ENCODE peak calls at places on chromosome 5, in four cellular contexts. K, N, O and X are unnamed samples. For H3K4me1, the result is how much of the 10 kb centered on the place peaks cover.

GRCh38 chr5:58497956-58498942 is 7.0 kb downstream of the GAPT start:
- DNase-seq in K (peak), N (no peak), O (no peak), X (no peak)

GRCh38 chr5:134114886-134115805 is 665 bp downstream of the TCF7 start:
- DNase-seq in K (peak), N (peak), O (no peak), X (peak)

GRCh38 chr5:132202711-132203463 is 24.8 kb downstream of the P4HA2 start:
- DNase-seq in K (no peak), N (no peak), O (no peak), X (no peak)

GRCh38 chr5:137316346-137316736 is 182.8 kb downstream of the SPOCK1 start:
- DNase-seq in K (no peak), N (no peak), O (no peak), X (no peak)

GRCh38 chr5:104184264-104184663 is 621.7 kb upstream of the NUDT12 start:
- DNase-seq in K (no peak), N (no peak), O (no peak), X (no peak)

GRCh38 chr5:174246743-174247142 is 201.2 kb downstream of the NSG2 start:
- DNase-seq in K (no peak), N (no peak), O (no peak), X (no peak)

GRCh38 chr5:24633705-24634325 is 11.0 kb downstream of the CDH10 start:
- DNase-seq in K (peak), N (no peak), O (no peak), X (no peak)

GRCh38 chr5:56244676-56245075 is 11.5 kb upstream of the ANKRD55 start:
- DNase-seq in K (no peak), N (no peak), O (no peak), X (no peak)

GRCh38 chr5:8906303-8906967 is 639.4 kb downstream of the SEMA5A start:
- DNase-seq in K (no peak), N (no peak), O (no peak), X (no peak)

GRCh38 chr5:76888733-76889300 is 39.0 kb downstream of the S100Z start:
- DNase-seq in K (no peak), N (no peak), O (no peak), X (no peak)

GRCh38 chr5:140546851-140547507 is 483 bp upstream of the EIF4EBP3 start:
- DNase-seq in K (no peak), N (no peak), O (no peak), X (no peak)

GRCh38 chr5:151880304-151880703 is 44.3 kb downstream of the GLRA1 start:
- DNase-seq in K (no peak), N (no peak), O (no peak), X (no peak)

GRCh38 chr5:159764283-159764927 is 151.9 kb upstream of the ADRA1B start:
- DNase-seq in K (no peak), N (no peak), O (peak), X (no peak)

GRCh38 chr5:127567026-127567768 is 49.8 kb downstream of the PRRC1 start:
- DNase-seq in K (no peak), N (no peak), O (no peak), X (no peak)

GRCh38 chr5:143600396-143601075 is 197.1 kb upstream of the NR3C1 start:
- DNase-seq in K (no peak), N (no peak), O (no peak), X (no peak)

GRCh38 chr5:93886917-93887361 is 145.5 kb upstream of the POU5F2 start:
- DNase-seq in K (no peak), N (no peak), O (no peak), X (no peak)

GRCh38 chr5:66987949-66988838 is 208.4 kb downstream of the CD180 start:
- DNase-seq in K (peak), N (peak), O (no peak), X (no peak)

GRCh38 chr5:82735160-82735789 is 341.9 kb downstream of the TMEM167A start:
- DNase-seq in K (no peak), N (no peak), O (no peak), X (no peak)

GRCh38 chr5:92800360-92800759 is 780.7 kb downstream of the NR2F1-AS1 start:
- DNase-seq in K (no peak), N (no peak), O (no peak), X (no peak)

GRCh38 chr5:59038169-59039002 is 455.5 kb downstream of the RAB3C start:
- DNase-seq in K (no peak), N (peak), O (no peak), X (no peak)

GRCh38 chr5:145506451-145506850 is 328.7 kb downstream of the PRELID2 start:
- DNase-seq in K (no peak), N (no peak), O (no peak), X (no peak)

GRCh38 chr5:90301248-90301647 is 108.3 kb downstream of the CETN3 start:
- DNase-seq in K (no peak), N (no peak), O (no peak), X (no peak)

GRCh38 chr5:126119894-126120442 is 303.2 kb upstream of the GRAMD2B start:
- DNase-seq in K (no peak), N (no peak), O (no peak), X (no peak)

GRCh38 chr5:71013575-71013974 is 11.6 kb downstream of the NAIP start:
- DNase-seq in K (no peak), N (no peak), O (no peak), X (no peak)

GRCh38 chr5:78361226-78361993 is 993 bp downstream of the SCAMP1 start:
- DNase-seq in K (peak), N (no peak), O (peak), X (no peak)

GRCh38 chr5:14528926-14529325 is 52.7 kb upstream of the OTULINL start:
- DNase-seq in K (no peak), N (no peak), O (no peak), X (no peak)

GRCh38 chr5:108727639-108728565 is 19.8 kb upstream of the FER start:
- DNase-seq in K (peak), N (peak), O (peak), X (peak)

GRCh38 chr5:132758406-132758805 is 11.2 kb downstream of the CCNI2 start:
- DNase-seq in K (no peak), N (no peak), O (no peak), X (no peak)

GRCh38 chr5:53424691-53425597 is 55.5 kb upstream of the FST start:
- DNase-seq in K (no peak), N (no peak), O (no peak), X (no peak)

GRCh38 chr5:65721050-65721774 is 697 bp downstream of the SGTB start:
- DNase-seq in K (peak), N (no peak), O (peak), X (no peak)

GRCh38 chr5:54643679-54644078 is 126.1 kb downstream of the SNX18 start:
- DNase-seq in K (no peak), N (no peak), O (no peak), X (no peak)

GRCh38 chr5:37774912-37775483 is 64.8 kb downstream of the GDNF start:
- DNase-seq in K (no peak), N (no peak), O (no peak), X (no peak)

GRCh38 chr5:66324357-66324756 is 180.3 kb downstream of the SREK1 start:
- DNase-seq in K (no peak), N (no peak), O (no peak), X (no peak)

GRCh38 chr5:59711316-59711715 is 182.2 kb downstream of the PDE4D start:
- DNase-seq in K (no peak), N (no peak), O (no peak), X (no peak)

GRCh38 chr5:37771731-37772130 is 68.1 kb downstream of the GDNF start:
- DNase-seq in K (no peak), N (no peak), O (no peak), X (no peak)

GRCh38 chr5:134289509-134290113 is 63.7 kb upstream of the PPP2CA start:
- DNase-seq in K (peak), N (peak), O (no peak), X (peak)

GRCh38 chr5:32664523-32664922 is 46.6 kb upstream of the NPR3 start:
- DNase-seq in K (no peak), N (no peak), O (no peak), X (no peak)

GRCh38 chr5:108278285-108279240 is 103.3 kb downstream of the FBXL17 start:
- DNase-seq in K (no peak), N (no peak), O (no peak), X (no peak)

GRCh38 chr5:176183321-176184074 is 54.7 kb upstream of the SIMC1 start:
- DNase-seq in K (no peak), N (no peak), O (no peak), X (no peak)

GRCh38 chr5:75048457-75048953 is 3.9 kb downstream of the GCNT4 start:
- DNase-seq in K (no peak), N (no peak), O (no peak), X (no peak)

GRCh38 chr5:73638344-73639095 is 12.5 kb downstream of the ARHGEF28 start:
- DNase-seq in K (no peak), N (no peak), O (no peak), X (no peak)

GRCh38 chr5:73637565-73637964 is 11.6 kb downstream of the ARHGEF28 start:
- DNase-seq in K (peak), N (no peak), O (no peak), X (no peak)

GRCh38 chr5:73640861-73641320 is 14.9 kb downstream of the ARHGEF28 start:
- DNase-seq in K (no peak), N (no peak), O (no peak), X (no peak)

GRCh38 chr5:73633060-73633459 is 7.1 kb downstream of the ARHGEF28 start:
- DNase-seq in K (no peak), N (no peak), O (no peak), X (no peak)

GRCh38 chr5:73636408-73636807 is 10.4 kb downstream of the ARHGEF28 start:
- DNase-seq in K (no peak), N (no peak), O (no peak), X (no peak)
- H3K4me1 ChIP-seq in K (under half), N (under half), O (under half), X (under half)

DNA sequence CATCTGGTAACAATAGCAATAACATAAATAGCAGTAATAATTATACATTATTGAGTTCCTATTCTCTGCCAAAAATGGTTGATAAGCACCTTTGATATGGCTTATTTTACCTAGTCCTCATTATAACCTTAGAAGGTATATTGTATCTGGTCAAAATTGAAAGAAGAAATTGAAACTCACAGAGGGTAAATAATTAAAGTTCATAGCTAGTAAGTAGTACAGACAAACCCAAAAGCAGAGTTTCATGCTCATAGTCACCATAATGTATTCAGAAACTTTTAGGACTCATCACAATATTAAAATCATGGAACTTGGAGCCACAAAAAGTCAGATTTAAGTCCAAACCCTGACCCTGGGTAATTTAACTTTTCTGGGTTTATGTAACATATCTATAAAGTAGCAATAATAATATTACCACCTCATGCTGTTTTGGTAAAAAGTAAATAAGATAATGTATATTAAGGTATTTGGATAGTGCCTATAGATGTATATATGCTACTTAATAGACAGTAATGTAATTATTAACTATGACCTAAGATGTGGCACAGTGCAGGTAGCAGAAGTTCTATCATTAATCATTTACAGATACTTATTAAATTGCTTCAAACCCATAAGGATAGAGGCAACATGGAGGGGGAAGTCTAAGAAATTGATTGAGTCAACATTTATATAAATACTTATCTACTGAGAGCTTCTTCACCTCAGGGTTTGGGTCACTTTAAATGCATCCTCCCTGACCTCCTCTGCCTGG is 32.4 kb downstream of the STK32A start:
- DNase-seq in K (no peak), N (no peak), O (no peak), X (no peak)
- H3K4me1 ChIP-seq in K (under half), N (under half), O (under half), X (under half)

GRCh38 chr5:179800071-179800695 is 6.4 kb downstream of the LTC4S start:
- DNase-seq in K (no peak), N (no peak), O (no peak), X (no peak)
- H3K4me1 ChIP-seq in K (under half), N (under half), O (under half), X (under half)

GRCh38 chr5:150642991-150643710 is 2.7 kb downstream of the SYNPO start:
- DNase-seq in K (no peak), N (no peak), O (no peak), X (no peak)
- H3K4me1 ChIP-seq in K (under half), N (under half), O (under half), X (under half)

DNA sequence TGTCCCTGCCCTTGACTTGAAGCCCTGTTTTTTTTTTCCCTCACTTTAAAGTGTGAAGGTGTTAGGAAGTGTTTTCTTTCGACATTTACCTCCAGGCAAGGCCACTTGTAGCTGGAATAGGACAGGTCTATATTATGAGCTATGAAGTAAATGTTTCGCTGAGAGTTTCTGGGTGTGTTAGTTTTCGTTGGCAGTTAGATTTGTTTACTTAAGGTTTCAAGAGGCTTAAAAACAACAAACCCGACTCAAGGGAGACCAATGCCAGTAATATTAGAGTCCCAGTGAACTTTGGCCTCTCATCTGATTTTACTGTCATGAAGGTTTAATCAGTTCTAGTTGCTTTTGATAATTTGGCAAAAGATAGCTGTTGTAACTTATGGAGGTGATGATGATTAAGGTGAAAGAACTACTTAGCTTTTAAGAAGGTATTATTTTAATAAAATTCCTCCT is 25.2 kb downstream of the OCLN start:
- DNase-seq in K (no peak), N (no peak), O (no peak), X (no peak)
- H3K4me1 ChIP-seq in K (under half), N (under half), O (under half), X (under half)

GRCh38 chr5:177445052-177446016 is 1.3 kb upstream of the PRR7 start:
- DNase-seq in K (no peak), N (peak), O (no peak), X (no peak)
- H3K4me1 ChIP-seq in K (under half), N (half or more), O (under half), X (half or more)

GRCh38 chr5:172837640-172838039 is 3.6 kb downstream of the ERGIC1 start:
- DNase-seq in K (no peak), N (peak), O (peak), X (no peak)
- H3K4me1 ChIP-seq in K (under half), N (under half), O (under half), X (under half)